ENCODE peak calls at places on chromosomes 6 and 20, in five cellular contexts. R, F, S, M and A are unnamed samples. For H3K4me1, the result is how much of the 10 kb centered on the place peaks cover.

GRCh38 chr6:125584468-125584939 is 164.9 kb upstream of the HEY2 start:
- DNase-seq in R (peak), S (peak), F (peak), M (peak), A (peak)

GRCh38 chr6:46279874-46280273 is 109.1 kb upstream of the ENPP5 start:
- DNase-seq in F (no peak), R (no peak), M (no peak), S (no peak), A (no peak)

GRCh38 chr6:41428402-41428994 is 93.1 kb downstream of the NCR2 start:
- DNase-seq in F (no peak), S (no peak), M (no peak), R (no peak), A (no peak)

GRCh38 chr6:27901801-27902200 is 10.4 kb downstream of the OR2B2 start:
- DNase-seq in M (no peak), R (no peak), S (no peak), F (no peak), A (no peak)

GRCh38 chr6:90477366-90477765 is 109.5 kb downstream of the MAP3K7 start:
- DNase-seq in M (no peak), S (no peak), R (no peak), F (no peak), A (no peak)

GRCh38 chr20:62754122-62754990 is 41.9 kb upstream of the MRGBP start:
- DNase-seq in F (no peak), R (no peak), M (no peak), S (no peak), A (no peak)

GRCh38 chr6:146410851-146411595 is 132.6 kb upstream of the RAB32 start:
- DNase-seq in M (no peak), R (no peak), S (no peak), F (peak), A (no peak)

GRCh38 chr20:41587956-41588355 is 30.2 kb downstream of the CHD6 start:
- DNase-seq in F (no peak), R (no peak), S (no peak), M (no peak), A (no peak)

GRCh38 chr20:48387675-48388074 is 440.1 kb downstream of the PREX1 start:
- DNase-seq in S (no peak), R (no peak), M (no peak), F (no peak), A (no peak)

GRCh38 chr6:161748535-161749386 is 474.9 kb upstream of the AGPAT4 start:
- DNase-seq in F (peak), M (peak), R (peak), S (peak), A (peak)

GRCh38 chr6:138287144-138287955 is 69.1 kb upstream of the PBOV1 start:
- DNase-seq in S (no peak), F (peak), M (peak), R (peak), A (no peak)

GRCh38 chr20:37384683-37385174 is 38.8 kb downstream of the SRC start:
- DNase-seq in S (no peak), F (peak), R (peak), M (peak), A (peak)

GRCh38 chr6:87700351-87700728 is 1.7 kb downstream of the AKIRIN2 start:
- DNase-seq in M (no peak), F (no peak), R (no peak), S (no peak), A (no peak)
- H3K4me1 ChIP-seq in M (under half), F (under half), R (under half), S (under half), A (under half)

DNA sequence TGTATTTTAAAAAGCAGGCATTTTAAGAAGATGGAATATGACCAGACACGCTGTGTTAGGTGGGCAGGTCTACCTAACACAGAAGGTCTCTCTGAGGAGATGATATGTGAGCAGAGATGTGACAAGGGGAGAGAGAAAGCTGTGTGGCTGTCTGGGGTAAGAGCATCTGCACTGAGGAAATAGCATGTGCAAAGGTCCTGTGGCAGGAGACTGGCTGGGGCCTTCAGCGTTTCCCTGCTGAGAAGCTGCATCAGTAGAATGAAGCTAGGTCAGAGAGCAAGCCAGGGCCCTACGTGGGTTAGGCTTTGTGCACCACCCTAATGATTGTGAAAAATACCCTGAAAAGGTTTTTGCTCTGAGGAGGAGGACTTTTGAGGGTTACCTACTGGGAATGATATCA is 87.0 kb downstream of the TXNDC5 start:
- DNase-seq in M (no peak), F (no peak), S (no peak), R (no peak), A (no peak)
- H2BK12ac ChIP-seq in M (no peak), F (no peak), S (no peak), R (no peak), A (no peak)

DNA sequence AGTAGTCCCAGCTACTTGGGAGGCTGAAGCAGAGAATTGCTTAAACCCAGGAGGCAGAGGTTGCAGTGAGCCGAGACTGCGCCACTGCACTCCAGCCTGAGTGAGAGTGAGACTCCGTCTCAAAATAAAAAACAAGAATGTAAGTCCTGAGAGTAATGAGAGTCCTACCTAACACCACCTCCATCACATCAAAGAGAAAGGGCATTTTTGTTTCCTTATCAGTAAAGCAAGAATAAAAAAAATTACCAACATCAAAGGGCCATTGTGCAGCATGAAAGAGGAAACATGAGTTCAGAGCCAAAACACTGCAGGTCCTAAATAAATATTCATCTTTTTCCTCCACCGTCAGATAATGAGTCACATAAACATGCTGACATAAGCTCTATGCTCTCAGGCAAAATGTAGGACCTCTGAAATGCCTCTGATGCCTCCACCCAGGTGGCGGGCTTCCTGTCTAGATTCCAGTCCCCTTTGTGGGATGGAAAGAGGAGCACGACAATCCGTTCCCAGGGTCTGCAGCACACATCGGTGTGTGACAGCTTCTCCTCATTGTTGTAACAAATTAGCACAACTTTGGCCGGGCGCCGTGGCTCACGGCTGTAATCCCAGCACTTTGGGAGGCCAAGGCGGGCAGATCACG is 7.2 kb downstream of the ATP9A start:
- DNase-seq in M (no peak), F (peak), R (peak), S (peak), A (no peak)
- H2BK120ac ChIP-seq in M (no peak), F (no peak), R (no peak), S (no peak), A (no peak)

GRCh38 chr6:37821449-37821848 is 1.9 kb downstream of the ZFAND3 start:
- DNase-seq in M (no peak), S (no peak), F (no peak), R (no peak), A (no peak)
- H3K4me1 ChIP-seq in M (under half), S (under half), F (under half), R (under half), A (under half)

GRCh38 chr6:53614676-53615075 is 50.9 kb downstream of the KLHL31 start:
- DNase-seq in R (no peak), F (no peak), S (no peak), M (no peak), A (no peak)
- H2BK12ac ChIP-seq in R (no peak), F (no peak), S (no peak), M (no peak), A (no peak)

GRCh38 chr6:56959938-56960337 is 5.0 kb downstream of the BEND6 start:
- DNase-seq in M (no peak), F (peak), R (no peak), S (no peak), A (no peak)
- H2BK120ac ChIP-seq in M (no peak), F (no peak), R (no peak), S (no peak), A (no peak)

GRCh38 chr6:151392429-151392828 is 1.1 kb upstream of the ZBTB2 start:
- DNase-seq in F (no peak), R (no peak), S (no peak), M (no peak), A (no peak)

GRCh38 chr6:151391471-151392428 is at the start of gene ZBTB2:
- DNase-seq in R (peak), S (peak), M (peak), F (peak), A (peak)

GRCh38 chr6:151391021-151391470 is 313 bp downstream of the ZBTB2 start:
- DNase-seq in M (peak), S (no peak), F (peak), R (peak), A (peak)

GRCh38 chr6:151390276-151391020 is 911 bp downstream of the ZBTB2 start:
- DNase-seq in F (peak), R (peak), M (peak), S (peak), A (peak)

DNA sequence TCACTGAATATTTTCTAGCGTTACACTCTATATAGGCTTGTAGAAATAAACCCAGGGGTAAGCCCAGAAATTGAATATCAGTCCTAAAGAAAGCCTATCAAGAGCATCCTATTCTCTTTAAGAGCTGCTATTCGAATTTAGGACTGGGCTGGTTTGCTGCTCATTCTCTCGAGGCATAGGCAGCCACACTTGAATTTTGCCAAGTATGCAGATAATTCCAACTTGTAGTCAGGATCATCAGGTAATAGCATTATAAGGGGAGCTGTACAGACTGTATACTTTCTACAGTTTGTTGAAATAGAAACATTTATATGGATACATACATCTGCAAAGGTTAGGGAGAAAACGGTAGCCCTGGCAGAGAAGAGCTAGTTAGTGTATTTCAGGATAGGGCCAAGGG is 2.1 kb upstream of the ZBTB2 start:
- DNase-seq in S (no peak), F (no peak), M (no peak), R (no peak), A (no peak)
- H3K4me1 ChIP-seq in S (under half), F (under half), M (under half), R (under half), A (under half)